ENCODE peak calls at places on chromosomes 6 and 20, in five cellular contexts. N is neural progenitor cell, I is pancreas, Y is heart right ventricle, P is H9. X is an unnamed sample.

GRCh38 chr6:9168669-9169068 is 733.3 kb upstream of the SLC35B3 start:
- DNase-seq in N (no peak), I (no peak), Y (no peak), P (no peak), X (no peak)

GRCh38 chr6:81572020-81572419 is 180.5 kb downstream of the TENT5A start:
- DNase-seq in N (no peak), I (no peak), Y (no peak), P (no peak), X (no peak)

GRCh38 chr6:21188505-21189223 is 404.9 kb upstream of the SOX4 start:
- DNase-seq in N (no peak), I (no peak), Y (no peak), P (no peak), X (no peak)

GRCh38 chr6:150620244-150620643 is 20.6 kb downstream of the PLEKHG1 start:
- DNase-seq in N (no peak), I (no peak), Y (no peak), P (no peak), X (no peak)

GRCh38 chr6:157280153-157280552 is 43.2 kb downstream of the TMEM242 start:
- DNase-seq in N (peak), I (peak), Y (no peak), P (no peak), X (no peak)

GRCh38 chr20:22308934-22309333 is 275.4 kb downstream of the FOXA2 start:
- DNase-seq in N (no peak), I (no peak), Y (no peak), P (no peak), X (no peak)

GRCh38 chr6:33987531-33988021 is 158.3 kb downstream of the GRM4 start:
- DNase-seq in N (no peak), I (no peak), Y (no peak), P (peak), X (no peak)

GRCh38 chr6:91633374-91634184 is 1046.7 kb upstream of the MAP3K7 start:
- DNase-seq in N (peak), I (no peak), Y (no peak), P (no peak), X (no peak)

GRCh38 chr6:147507162-147508072 is 1.1 kb upstream of the SAMD5 start:
- DNase-seq in N (peak), I (peak), Y (peak), P (peak), X (no peak)

GRCh38 chr6:134870677-134871498 is 79.0 kb downstream of the ALDH8A1 start:
- DNase-seq in N (no peak), I (no peak), Y (no peak), P (no peak), X (no peak)

GRCh38 chr6:31304683-31305082 is 32.8 kb upstream of the HLA-C start:
- DNase-seq in N (no peak), I (no peak), Y (no peak), P (no peak), X (peak)

GRCh38 chr20:58627212-58628072 is 23.6 kb upstream of the STX16 start:
- DNase-seq in N (no peak), I (no peak), Y (no peak), P (no peak), X (no peak)

GRCh38 chr6:50816115-50816675 is 2.5 kb upstream of the TFAP2B start:
- DNase-seq in N (peak), I (peak), Y (peak), P (peak), X (peak)

GRCh38 chr6:8983202-8983688 is 547.9 kb upstream of the SLC35B3 start:
- DNase-seq in N (peak), I (peak), Y (peak), P (peak), X (no peak)

GRCh38 chr6:15014958-15015357 is 230.9 kb upstream of the JARID2 start:
- DNase-seq in N (no peak), I (no peak), Y (no peak), P (no peak), X (no peak)

GRCh38 chr6:104728444-104728843 is 131.3 kb downstream of the HACE1 start:
- DNase-seq in N (no peak), I (no peak), Y (no peak), P (no peak), X (no peak)

GRCh38 chr6:8400663-8401062 is 34.7 kb downstream of the SLC35B3 start:
- DNase-seq in N (no peak), I (no peak), Y (no peak), P (no peak), X (no peak)

GRCh38 chr20:63132715-63133471 is 83.0 kb downstream of the YTHDF1 start:
- DNase-seq in N (no peak), I (no peak), Y (peak), P (peak), X (peak)

GRCh38 chr6:167302796-167303195 is 11.7 kb downstream of the UNC93A start:
- DNase-seq in N (no peak), I (no peak), Y (no peak), P (no peak), X (no peak)

GRCh38 chr6:107304421-107305025 is 154.8 kb downstream of the PDSS2 start:
- DNase-seq in N (no peak), I (no peak), Y (no peak), P (no peak), X (no peak)

GRCh38 chr6:5504078-5504477 is 242.8 kb downstream of the FARS2 start:
- DNase-seq in N (no peak), I (no peak), Y (no peak), P (no peak), X (no peak)

GRCh38 chr6:158630944-158631616 is 13.5 kb downstream of the DYNLT1 start:
- DNase-seq in N (no peak), I (no peak), Y (peak), P (no peak), X (no peak)

GRCh38 chr6:162942860-162943259 is 215.1 kb downstream of the PACRG start:
- DNase-seq in N (no peak), I (no peak), Y (no peak), P (no peak), X (no peak)

GRCh38 chr6:150241751-150242150 is 98.9 kb downstream of the PPP1R14C start:
- DNase-seq in N (no peak), I (no peak), Y (no peak), P (no peak), X (no peak)

GRCh38 chr6:159163901-159164370 is 5.3 kb upstream of the FNDC1 start:
- DNase-seq in N (no peak), I (no peak), Y (no peak), P (no peak), X (no peak)

GRCh38 chr6:156963712-156964700 is 186.8 kb downstream of the ARID1B start:
- DNase-seq in N (no peak), I (no peak), Y (no peak), P (no peak), X (peak)

GRCh38 chr6:154411076-154411475 is 54.5 kb upstream of the IPCEF1 start:
- DNase-seq in N (no peak), I (no peak), Y (no peak), P (no peak), X (no peak)

GRCh38 chr6:163390770-163391169 is 23.7 kb upstream of the QKI start:
- DNase-seq in N (no peak), I (no peak), Y (no peak), P (no peak), X (no peak)

GRCh38 chr6:54873589-54873988 is 27.0 kb downstream of the FAM83B start:
- DNase-seq in N (no peak), I (no peak), Y (no peak), P (no peak), X (no peak)

GRCh38 chr6:41155132-41155805 is 1.1 kb upstream of the TREML1 start:
- DNase-seq in N (no peak), I (no peak), Y (no peak), P (no peak), X (no peak)

GRCh38 chr6:113856011-113856551 is 1.1 kb upstream of the MARCKS start:
- DNase-seq in N (peak), I (peak), Y (peak), P (peak), X (no peak)

GRCh38 chr6:38391909-38392614 is 247.7 kb downstream of the BTBD9 start:
- DNase-seq in N (no peak), I (no peak), Y (no peak), P (no peak), X (no peak)

GRCh38 chr20:8400461-8400860 is 268.4 kb downstream of the PLCB1 start:
- DNase-seq in N (no peak), I (no peak), Y (no peak), P (no peak), X (no peak)

GRCh38 chr20:8399963-8400362 is 267.9 kb downstream of the PLCB1 start:
- DNase-seq in N (no peak), I (no peak), Y (no peak), P (no peak), X (peak)

GRCh38 chr20:8401491-8401890 is 269.4 kb downstream of the PLCB1 start:
- DNase-seq in N (no peak), I (no peak), Y (no peak), P (no peak), X (no peak)

GRCh38 chr20:8394308-8394945 is 262.4 kb downstream of the PLCB1 start:
- DNase-seq in N (no peak), I (no peak), Y (no peak), P (no peak), X (peak)

DNA sequence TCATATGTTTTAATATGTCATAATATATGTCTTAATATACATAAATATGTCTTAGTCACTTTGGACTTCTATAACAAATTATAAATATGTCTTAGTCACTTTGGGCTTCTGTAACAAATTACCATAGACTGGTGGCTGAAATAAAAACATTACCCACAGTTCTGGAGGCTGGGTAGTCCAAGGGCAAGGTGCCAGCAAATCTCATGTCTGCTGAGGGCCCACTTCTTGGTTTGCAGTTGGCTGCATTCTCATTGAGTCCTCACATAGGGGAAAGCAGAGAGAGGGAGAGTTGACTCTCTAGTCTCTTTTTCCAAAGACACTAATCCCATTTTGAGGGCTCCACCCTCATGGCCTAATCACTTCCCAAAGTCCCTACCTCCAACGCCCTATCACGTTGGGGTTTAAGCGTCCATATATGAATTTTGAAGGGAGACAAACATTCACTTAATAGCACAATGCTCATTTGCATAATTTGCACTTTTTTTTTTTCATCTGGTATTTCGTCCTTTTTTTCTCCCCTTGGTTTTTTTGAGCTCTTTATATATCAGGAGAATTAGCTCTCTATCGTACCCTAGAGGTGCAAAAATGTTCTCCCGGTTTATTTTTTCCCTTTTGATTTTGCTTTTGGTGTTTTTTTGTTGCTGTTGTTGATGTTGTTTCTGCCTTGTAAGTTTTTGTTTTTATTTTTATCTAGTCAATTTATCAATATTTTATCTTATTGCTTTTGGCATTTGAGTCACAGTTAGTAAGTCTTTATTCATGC is 266.4 kb downstream of the PLCB1 start:
- DNase-seq in N (no peak), I (no peak), Y (no peak), P (no peak), X (no peak)
- TF ChIP-seq CTCF in N (peak), I (no peak), Y (no peak), P (peak), X (no peak)

GRCh38 chr6:45382391-45382790 is 4.7 kb upstream of the SUPT3H start:
- DNase-seq in N (no peak), I (no peak), Y (no peak), P (no peak), X (no peak)

GRCh38 chr6:45387236-45387635 is 9.5 kb upstream of the SUPT3H start:
- DNase-seq in N (no peak), I (no peak), Y (no peak), P (no peak), X (no peak)

DNA sequence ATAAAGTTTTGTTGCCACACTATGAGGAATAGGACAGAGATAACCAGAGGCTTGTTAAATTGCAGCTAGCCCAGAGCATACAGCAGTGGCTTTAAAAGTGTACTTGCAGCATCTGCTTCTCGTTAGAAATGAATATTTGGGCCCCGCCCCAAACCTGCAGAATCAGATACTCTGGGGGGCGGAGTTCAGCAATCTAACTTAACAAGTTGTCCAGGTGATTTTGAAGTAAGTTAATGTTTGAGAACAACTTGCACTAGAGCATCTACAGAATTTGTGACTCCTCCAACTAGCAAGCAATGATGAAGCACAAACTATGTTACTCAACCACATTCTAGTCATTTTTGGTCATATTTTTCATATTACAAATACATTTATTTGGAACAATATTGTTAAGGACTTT is 10.6 kb upstream of the SUPT3H start:
- DNase-seq in N (no peak), I (no peak), Y (no peak), P (no peak), X (no peak)
- TF ChIP-seq CTCF in N (no peak), I (no peak), Y (no peak), P (no peak), X (no peak)

GRCh38 chr6:90274481-90275030 is 22.1 kb downstream of the BACH2 start:
- DNase-seq in N (peak), I (no peak), Y (no peak), P (no peak), X (no peak)
- TF ChIP-seq CTCF in N (peak), I (no peak), Y (no peak), P (peak), X (no peak)

GRCh38 chr20:19688031-19688806 is 69.8 kb upstream of the RIN2 start:
- DNase-seq in N (peak), I (peak), Y (peak), P (peak), X (peak)
- TF ChIP-seq CTCF in N (peak), I (peak), Y (peak), P (peak), X (peak)

DNA sequence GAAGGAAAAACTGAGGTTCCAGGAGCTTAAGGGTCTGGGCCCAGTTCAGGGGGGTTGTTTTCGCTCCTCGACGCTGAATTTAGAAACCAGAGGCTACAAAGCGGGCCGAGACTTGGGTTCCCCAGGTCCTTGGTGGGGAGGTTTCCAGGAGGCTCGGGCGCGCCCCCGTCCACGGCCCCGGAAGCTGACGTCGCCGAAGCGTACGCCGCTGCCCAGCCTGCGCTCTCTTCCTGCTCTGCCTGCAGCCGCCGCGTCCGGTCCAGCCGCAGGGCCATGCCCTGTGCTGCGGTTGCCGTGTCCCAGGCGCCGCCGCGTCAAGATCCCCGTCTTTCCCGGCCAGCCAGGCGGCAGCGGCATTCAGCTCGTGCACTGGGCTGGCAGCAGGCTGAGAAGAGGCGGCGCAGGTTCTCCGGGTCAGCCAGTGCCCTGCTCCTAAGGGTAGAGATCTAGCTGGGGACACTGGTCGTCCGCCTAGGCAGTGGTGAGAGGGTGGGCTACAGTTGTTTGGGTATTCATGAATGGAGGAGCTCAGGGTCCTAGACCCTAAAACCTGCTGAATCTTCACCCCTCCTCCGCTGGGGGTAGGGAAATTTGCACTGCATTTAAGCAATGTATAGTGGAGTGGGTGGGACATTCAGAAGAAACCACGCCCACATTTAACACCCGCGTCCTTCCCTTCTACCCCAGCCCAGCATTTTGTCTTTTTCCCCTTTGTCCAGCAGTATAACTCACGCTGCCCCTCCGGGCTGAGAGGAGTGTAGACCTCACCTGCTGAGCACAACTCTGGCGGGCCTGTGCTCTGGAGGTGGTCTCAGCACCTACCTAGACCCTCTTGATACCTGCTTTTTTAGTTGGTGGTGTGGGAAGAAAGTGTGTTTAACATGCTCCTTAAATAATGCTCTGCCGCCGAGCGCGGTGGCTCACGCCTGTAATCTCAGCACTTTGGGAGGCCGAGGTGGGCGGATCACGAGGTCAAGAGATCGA is 1.1 kb upstream of the TRIM26 start:
- DNase-seq in N (peak), I (peak), Y (peak), P (peak), X (peak)
- TF ChIP-seq CTCF in N (no peak), I (no peak), Y (no peak), P (no peak), X (no peak)

GRCh38 chr20:43842126-43843020 is 72.3 kb upstream of the TOX2 start:
- DNase-seq in N (no peak), I (no peak), Y (no peak), P (no peak), X (no peak)

GRCh38 chr20:43843096-43843964 is 71.3 kb upstream of the TOX2 start:
- DNase-seq in N (no peak), I (no peak), Y (no peak), P (no peak), X (no peak)

GRCh38 chr20:43846516-43846905 is 68.1 kb upstream of the TOX2 start:
- DNase-seq in N (no peak), I (no peak), Y (no peak), P (no peak), X (no peak)

GRCh38 chr20:43843965-43844660 is 70.5 kb upstream of the TOX2 start:
- DNase-seq in N (no peak), I (no peak), Y (no peak), P (no peak), X (no peak)

DNA sequence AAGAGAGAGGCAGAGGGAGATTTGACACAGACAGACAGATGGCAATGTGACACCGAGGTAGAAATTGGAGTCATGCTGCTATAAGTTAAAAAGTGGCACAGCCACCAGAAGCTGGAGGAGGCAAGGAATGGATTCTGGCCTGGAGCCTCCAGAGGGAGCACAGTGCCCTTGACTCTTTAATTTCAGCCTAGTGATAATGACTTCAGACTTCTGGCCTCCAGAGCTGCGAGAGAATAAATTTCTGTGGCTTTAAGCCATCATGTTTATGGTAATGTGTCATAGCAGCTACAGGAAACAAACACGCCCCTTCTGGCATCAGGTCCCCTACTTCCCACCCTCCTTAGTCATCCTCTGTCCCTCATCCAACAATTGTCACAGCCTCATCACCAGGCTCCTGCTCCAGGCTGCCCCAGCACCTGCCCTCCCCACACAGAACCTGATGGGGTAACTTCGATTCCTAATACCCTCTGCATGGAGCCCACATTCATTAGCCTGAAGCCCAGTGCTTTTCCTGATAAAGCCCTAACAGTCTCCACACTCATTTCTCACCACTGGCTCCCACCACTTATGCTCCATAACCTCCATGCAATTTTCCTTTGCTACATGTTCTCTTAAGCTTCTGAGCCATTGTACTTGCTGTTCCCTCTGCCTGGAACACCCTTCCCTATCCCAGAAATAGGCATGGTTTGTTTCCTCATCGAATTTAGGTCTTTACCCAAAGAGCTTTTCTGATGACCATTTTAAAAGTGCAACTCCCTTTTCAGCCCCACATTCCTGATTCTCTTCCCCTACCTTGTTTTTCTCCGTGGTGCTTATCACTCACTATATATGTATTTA is 69.7 kb upstream of the TOX2 start:
- DNase-seq in N (no peak), I (no peak), Y (peak), P (no peak), X (no peak)
- TF ChIP-seq CTCF in N (no peak), I (no peak), Y (peak), P (no peak), X (no peak)

GRCh38 chr6:97440590-97441176 is 157.7 kb upstream of the MMS22L start:
- DNase-seq in N (peak), I (no peak), Y (no peak), P (peak), X (no peak)
- TF ChIP-seq CTCF in N (peak), I (no peak), Y (peak), P (peak), X (no peak)

X was measured in CD14-positive monocyte.